ENCODE peak calls at places on chromosomes 4 and X, in five cellular contexts. Y is cardiac fibroblast, G is cardiac muscle cell, O is testis, K is HL-60. P is an unnamed sample.

GRCh38 chr4:158005021-158005420 is 167.8 kb downstream of the GASK1B start:
- DNase-seq in K (no peak), O (no peak), Y (no peak), G (no peak), P (no peak)

GRCh38 chr4:11368701-11369115 is 60.0 kb downstream of the HS3ST1 start:
- DNase-seq in G (no peak), Y (no peak), K (no peak), O (peak; percentile 46), P (no peak)

GRCh38 chrX:143661286-143661685 is 25.4 kb upstream of the SLITRK4 start:
- DNase-seq in O (no peak), G (no peak), Y (no peak), K (no peak), P (no peak)

GRCh38 chr4:153542835-153543234 is 76.7 kb downstream of the TMEM131L start:
- DNase-seq in O (no peak), Y (no peak), K (no peak), G (no peak), P (no peak)

GRCh38 chrX:130771648-130772312 is 131.2 kb downstream of the ENOX2 start:
- DNase-seq in Y (no peak), O (no peak), K (no peak), G (no peak), P (no peak)

GRCh38 chrX:123920065-123920785 is 41.3 kb upstream of the STAG2 start:
- DNase-seq in K (no peak), Y (peak; percentile 59), O (no peak), G (peak; percentile 69), P (peak; percentile 85)

GRCh38 chr4:67751260-67751659 is 2.9 kb downstream of the GNRHR start:
- DNase-seq in K (no peak), O (no peak), Y (no peak), G (no peak), P (no peak)

GRCh38 chrX:43224496-43224895 is 431.6 kb upstream of the MAOA start:
- DNase-seq in O (no peak), Y (no peak), G (no peak), K (no peak), P (no peak)

GRCh38 chr4:189304755-189305154 is 635.9 kb upstream of the FRG1 start:
- DNase-seq in K (no peak), O (no peak), Y (no peak), G (no peak), P (no peak)

GRCh38 chr4:145679520-145679919 is 426 bp upstream of the C4orf51 start:
- DNase-seq in O (no peak), K (no peak), Y (peak; percentile 49), G (peak; percentile 43), P (peak; percentile 80)

GRCh38 chr4:159178147-159178541 is 75.3 kb downstream of the RAPGEF2 start:
- DNase-seq in G (peak; percentile 68), K (peak; percentile 18), Y (peak; percentile 64), O (no peak), P (no peak)

GRCh38 chr4:16582526-16582925 is 315.9 kb downstream of the LDB2 start:
- DNase-seq in O (peak; percentile 70), K (no peak), G (no peak), Y (no peak), P (no peak)
- TF ChIP-seq CTCF in O (no peak), K (no peak), G (peak; percentile 12), Y (peak; percentile 11), P (peak; percentile 34)

DNA sequence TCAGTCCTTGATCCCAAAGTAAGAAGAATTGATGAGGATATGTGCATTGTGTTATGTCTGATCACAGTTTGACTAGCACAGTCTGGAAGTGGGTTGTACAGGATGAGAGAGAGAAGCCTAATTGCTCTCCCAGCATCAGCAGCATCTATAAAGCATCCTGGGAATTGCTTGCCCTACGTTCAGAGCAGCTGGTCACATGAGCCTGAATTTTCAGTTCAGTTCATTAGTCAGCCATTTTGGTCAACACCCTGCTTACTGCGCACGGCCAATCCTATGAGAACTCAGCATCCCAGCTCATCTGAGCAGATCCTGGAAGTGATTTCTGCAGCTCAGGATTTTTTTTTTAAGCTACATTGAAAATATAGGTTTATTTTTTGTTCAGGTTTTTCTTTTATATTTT is at the start of gene RUFY3:
- DNase-seq in G (peak; percentile 83), K (no peak), Y (peak; percentile 96), O (peak; percentile 84), P (peak; percentile 97)
- H3K4me3 ChIP-seq in G (no peak within 1 kb of the TSS), K (no peak within 1 kb of the TSS), Y (peak within 1 kb of the TSS; percentile 64), O (peak within 1 kb of the TSS; percentile 50), P (peak within 1 kb of the TSS; percentile 75)

DNA sequence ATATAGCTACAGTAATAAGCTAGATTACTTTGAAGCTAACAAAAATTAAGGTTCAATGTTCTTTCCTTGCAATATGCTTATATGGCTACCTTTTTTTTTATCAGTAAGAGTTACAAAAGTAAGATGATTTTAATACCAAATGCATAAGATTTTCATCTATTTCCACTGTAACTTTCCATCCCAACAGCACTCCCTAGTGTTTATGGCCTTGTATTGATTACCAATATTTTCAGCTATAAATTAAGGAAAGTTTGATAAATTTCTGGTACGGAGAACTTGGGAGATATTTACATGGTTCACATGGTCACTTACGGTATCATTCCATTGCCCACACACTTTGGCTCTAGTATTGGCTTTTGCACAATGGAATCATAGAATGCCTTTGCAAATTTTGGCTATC is 448.9 kb upstream of the PABPC4L start:
- DNase-seq in G (no peak), O (no peak), K (no peak), Y (no peak), P (no peak)
- TF ChIP-seq CTCF in G (no peak), O (no peak), K (no peak), Y (no peak), P (peak; percentile 15)

DNA sequence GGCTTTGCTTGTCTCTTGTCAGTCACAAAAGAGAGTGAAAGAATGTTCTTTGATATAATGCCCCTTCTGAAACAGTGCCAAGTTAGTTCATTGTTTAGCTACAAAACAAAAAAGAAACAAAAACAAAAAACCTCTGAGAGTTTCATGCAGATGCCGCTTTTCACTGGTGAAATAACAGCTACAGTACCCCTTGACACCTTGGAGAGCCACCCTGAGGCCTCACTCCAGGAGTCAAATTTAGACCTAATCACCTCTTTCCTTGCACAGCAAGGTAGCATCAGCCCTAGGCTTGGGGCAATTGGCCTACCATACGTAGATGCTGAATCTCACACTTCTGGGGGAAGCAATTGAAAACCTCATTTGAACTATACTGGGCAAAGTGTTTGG is 185.2 kb downstream of the UNC5C start:
- DNase-seq in G (no peak), K (no peak), O (no peak), Y (no peak), P (no peak)
- H3K4me3 ChIP-seq in G (no peak overlapping the region), K (no peak overlapping the region), O (no peak overlapping the region), Y (no peak overlapping the region), P (no peak overlapping the region)

DNA sequence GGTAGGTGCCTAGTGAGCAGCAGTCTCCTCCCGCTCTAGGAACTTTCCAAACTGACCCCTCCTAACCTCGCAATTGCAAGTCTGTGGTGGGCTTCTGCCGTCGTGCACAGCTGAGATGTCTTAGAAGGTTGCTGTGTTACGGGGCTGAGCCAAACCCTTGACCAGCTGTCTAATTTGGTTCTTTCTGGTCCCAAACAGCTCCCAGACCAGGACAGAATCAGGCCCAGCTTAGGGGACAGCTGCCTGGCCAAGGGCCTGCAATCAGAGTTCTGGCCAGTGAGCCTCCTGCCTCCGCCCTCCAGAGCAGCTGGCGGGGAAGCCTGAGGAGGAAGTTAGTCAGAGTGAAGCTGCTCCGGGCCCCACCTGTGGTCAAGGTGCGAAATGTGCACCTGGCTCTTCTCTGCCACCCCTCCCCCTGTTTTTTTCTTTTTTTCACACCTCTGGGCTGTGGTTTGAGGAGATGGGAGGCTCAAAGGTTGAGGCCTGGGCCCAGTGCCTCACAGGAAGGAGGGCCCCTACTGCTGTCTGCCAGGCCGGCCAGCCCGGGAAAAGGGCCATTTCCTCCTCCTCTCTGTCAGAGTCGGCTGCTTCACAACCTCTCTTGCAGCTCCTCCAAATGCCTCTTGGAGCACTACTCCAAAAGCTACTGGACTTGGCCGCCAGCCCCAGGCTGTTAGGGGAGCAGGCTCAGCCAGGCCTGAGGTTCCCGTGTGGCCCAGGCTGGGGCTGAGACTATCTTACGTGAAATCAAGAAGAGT is 4.2 kb upstream of the CXCR3 start:
- DNase-seq in G (peak; percentile 83), O (peak; percentile 76), K (peak; percentile 66), Y (peak; percentile 87), P (no peak)
- TF ChIP-seq CTCF in G (peak; percentile 40), O (no peak), K (no peak), Y (peak; percentile 39), P (no peak)